ENCODE peak calls at places on chromosomes 16 and 17, in nine cellular contexts. E is stimulated activated CD8-positive, alpha-beta memory T cell treated with anti-CD3 and anti-CD28 coated beads, Interleukin-2, amount 100 ng/mL, for 48 hours; U is GM12892; R is NCI-H774; A is Calu3; V is NCI-H510A; T is left ventricle myocardium inferior; J is upper lobe of right lung; H is RCC 7860. M is an unnamed sample.

GRCh38 chr16:14024300-14024699 is 46.8 kb upstream of the MRTFB start:
- DNase-seq in E (no peak), U (no peak), R (no peak), A (no peak), V (no peak), T (no peak), J (no peak), H (no peak), M (no peak)

GRCh38 chr17:32319548-32319905 is 22.4 kb downstream of the C17orf75 start:
- DNase-seq in E (peak; percentile 57), U (peak; percentile 76), R (peak; percentile 44), A (peak; percentile 86), V (no peak), T (peak; percentile 78), J (peak; percentile 87), H (peak; percentile 44), M (peak; percentile 61)

GRCh38 chr16:88566158-88566557 is 4.0 kb upstream of the ZC3H18 start:
- DNase-seq in E (peak; percentile 72), U (no peak), R (no peak), A (peak; percentile 24), V (no peak), T (no peak), J (no peak), H (peak; percentile 28), M (peak; percentile 48)

GRCh38 chr16:66924527-66925321 is 611 bp downstream of the RRAD start:
- DNase-seq in E (peak; percentile 40), U (peak; percentile 66), R (no peak), A (peak; percentile 68), V (no peak), T (peak; percentile 56), J (peak; percentile 77), H (peak; percentile 36), M (peak; percentile 54)

GRCh38 chr17:74528491-74529199 is 2.6 kb downstream of the CD300LB start:
- DNase-seq in E (no peak), U (no peak), R (no peak), A (no peak), V (no peak), T (no peak), J (no peak), H (no peak), M (no peak)

GRCh38 chr17:59093702-59094231 is 12.9 kb downstream of the TRIM37 start:
- DNase-seq in E (no peak), U (no peak), R (no peak), A (peak; percentile 28), V (no peak), T (peak; percentile 41), J (no peak), H (peak; percentile 89), M (peak; percentile 84)

GRCh38 chr16:48409839-48410610 is 24.8 kb upstream of the SIAH1 start:
- DNase-seq in E (no peak), U (no peak), R (no peak), A (peak; percentile 76), V (no peak), T (no peak), J (no peak), H (peak; percentile 88), M (peak; percentile 88)

GRCh38 chr17:46851029-46851741 is at the start of gene WNT9B:
- DNase-seq in E (no peak), U (no peak), R (peak; percentile 76), A (peak; percentile 64), V (peak; percentile 41), T (no peak), J (no peak), H (no peak), M (no peak)

GRCh38 chr17:77322534-77323412 is 182.0 kb downstream of the SEC14L1 start:
- DNase-seq in E (no peak), U (peak; percentile 26), R (no peak), A (peak; percentile 90), V (no peak), T (peak; percentile 83), J (peak; percentile 82), H (peak; percentile 96), M (peak; percentile 97)

GRCh38 chr17:61294777-61295176 is 104.9 kb upstream of the TBX2 start:
- DNase-seq in E (no peak), U (no peak), R (no peak), A (no peak), V (no peak), T (no peak), J (no peak), H (peak; percentile 73), M (peak; percentile 89)

GRCh38 chr17:48558057-48558456 is 13.1 kb upstream of the HOXB2 start:
- DNase-seq in E (no peak), U (no peak), R (no peak), A (no peak), V (no peak), T (no peak), J (peak; percentile 33), H (no peak), M (no peak)

GRCh38 chr17:1422907-1423306 is 22.9 kb upstream of the YWHAE start:
- DNase-seq in E (no peak), U (no peak), R (no peak), A (peak; percentile 4), V (no peak), T (no peak), J (no peak), H (peak; percentile 85), M (peak; percentile 96)

GRCh38 chr16:57480127-57480753 is 6.1 kb downstream of the DOK4 start:
- DNase-seq in E (no peak), U (no peak), R (no peak), A (peak; percentile 88), V (no peak), T (peak; percentile 63), J (peak; percentile 85), H (peak; percentile 79), M (peak; percentile 81)

GRCh38 chr16:12002447-12003006 is 26.0 kb downstream of the SNX29 start:
- DNase-seq in E (no peak), U (no peak), R (peak; percentile 60), A (no peak), V (no peak), T (no peak), J (no peak), H (no peak), M (no peak)

GRCh38 chr16:81521141-81521626 is 76.6 kb downstream of the CMIP start:
- DNase-seq in E (peak; percentile 56), U (peak; percentile 48), R (no peak), A (no peak), V (no peak), T (no peak), J (peak; percentile 61), H (peak; percentile 53), M (peak; percentile 82)

GRCh38 chr16:80997139-80997798 is 9.4 kb downstream of the CMC2 start:
- DNase-seq in E (no peak), U (no peak), R (no peak), A (peak; percentile 28), V (no peak), T (no peak), J (no peak), H (peak; percentile 61), M (peak; percentile 74)

GRCh38 chr17:50289268-50289667 is 15.0 kb downstream of the TMEM92 start:
- DNase-seq in E (no peak), U (no peak), R (no peak), A (no peak), V (no peak), T (no peak), J (no peak), H (no peak), M (no peak)

GRCh38 chr16:84761448-84762368 is 58.1 kb upstream of the CRISPLD2 start:
- DNase-seq in E (no peak), U (no peak), R (no peak), A (no peak), V (no peak), T (no peak), J (no peak), H (no peak), M (no peak)

GRCh38 chr17:73342057-73342522 is 30.3 kb upstream of the CDC42EP4 start:
- DNase-seq in E (no peak), U (no peak), R (peak; percentile 6), A (peak; percentile 87), V (no peak), T (peak; percentile 53), J (peak; percentile 76), H (peak; percentile 94), M (peak; percentile 94)

GRCh38 chr17:43784628-43785101 is 4.4 kb downstream of the CFAP97D1 start:
- DNase-seq in E (no peak), U (no peak), R (no peak), A (no peak), V (no peak), T (no peak), J (no peak), H (peak; percentile 37), M (peak; percentile 50)

GRCh38 chr17:45410144-45411091 is 22.3 kb downstream of the ARHGAP27 start:
- DNase-seq in E (peak; percentile 51), U (peak; percentile 86), R (no peak), A (no peak), V (no peak), T (no peak), J (no peak), H (no peak), M (no peak)

GRCh38 chr17:2841606-2842005 is 45.4 kb downstream of the RAP1GAP2 start:
- DNase-seq in E (no peak), U (no peak), R (no peak), A (no peak), V (no peak), T (no peak), J (no peak), H (no peak), M (peak; percentile 13)

GRCh38 chr17:40295471-40296457 is 8.1 kb downstream of the CDC6 start:
- DNase-seq in E (no peak), U (no peak), R (no peak), A (no peak), V (no peak), T (no peak), J (no peak), H (no peak), M (no peak)

GRCh38 chr17:2975469-2975958 is 87.9 kb downstream of the OR1D5 start:
- DNase-seq in E (no peak), U (no peak), R (no peak), A (peak; percentile 70), V (no peak), T (no peak), J (peak; percentile 59), H (peak; percentile 53), M (peak; percentile 73)

GRCh38 chr17:67477687-67478086 is 100.6 kb downstream of the PITPNC1 start:
- DNase-seq in E (peak; percentile 29), U (no peak), R (no peak), A (no peak), V (no peak), T (no peak), J (no peak), H (peak; percentile 25), M (peak; percentile 83)

GRCh38 chr17:27407916-27408846 is 48.1 kb upstream of the KSR1 start:
- DNase-seq in E (no peak), U (no peak), R (no peak), A (no peak), V (no peak), T (no peak), J (no peak), H (no peak), M (peak; percentile 81)

GRCh38 chr16:21145738-21146137 is 4.9 kb downstream of the DNAH3 start:
- DNase-seq in E (no peak), U (no peak), R (no peak), A (no peak), V (peak; percentile 83), T (no peak), J (no peak), H (no peak), M (no peak)

GRCh38 chr16:50680907-50681885 is at the start of gene SNX20:
- DNase-seq in E (no peak), U (peak; percentile 60), R (no peak), A (no peak), V (no peak), T (peak; percentile 33), J (no peak), H (no peak), M (no peak)

GRCh38 chr16:82432261-82432660 is 194.5 kb upstream of the CDH13 start:
- DNase-seq in E (no peak), U (no peak), R (no peak), A (no peak), V (no peak), T (no peak), J (no peak), H (no peak), M (peak; percentile 2)

GRCh38 chr16:9599415-9600110 is 508.1 kb downstream of the HAPSTR1 start:
- DNase-seq in E (no peak), U (no peak), R (no peak), A (no peak), V (no peak), T (no peak), J (no peak), H (no peak), M (peak; percentile 11)

GRCh38 chr16:72255785-72256184 is 83.8 kb upstream of the PMFBP1 start:
- DNase-seq in E (no peak), U (no peak), R (no peak), A (no peak), V (no peak), T (no peak), J (no peak), H (no peak), M (peak; percentile 3)